ENCODE peak calls at places on chromosomes 12 and 14, in ten cellular contexts. U is A549, W is pancreas, J is colonic mucosa, T is sigmoid colon, M is Peyer's patch, R is astrocyte, C is DND-41, F is tibial artery, S is tibial nerve. A is an unnamed sample. For H3K9me3, the result is how much of the 10 kb centered on the place peaks cover.

GRCh38 chr12:76025601-76026575 is 5.7 kb downstream of the PHLDA1 start:
- DNase-seq in U (peak), W (no peak), J (no peak), T (no peak), M (no peak), R (peak), C (no peak), F (no peak), S (no peak), A (no peak)

GRCh38 chr12:2739832-2740641 is 54.7 kb upstream of the FKBP4 start:
- DNase-seq in U (peak), W (no peak), J (peak), T (no peak), M (no peak), R (peak), C (no peak), F (no peak), S (no peak), A (no peak)

GRCh38 chr14:20493634-20494033 is 11.7 kb upstream of the RNASE10 start:
- DNase-seq in U (no peak), W (no peak), J (peak), T (no peak), M (no peak), R (no peak), C (no peak), F (peak), S (no peak), A (no peak)

GRCh38 chr14:50038398-50039119 is 77.8 kb downstream of the VCPKMT start:
- DNase-seq in U (peak), W (no peak), J (no peak), T (no peak), M (no peak), R (peak), C (no peak), F (peak), S (no peak), A (no peak)

GRCh38 chr14:99077076-99077843 is 194.7 kb downstream of the BCL11B start:
- DNase-seq in U (no peak), W (no peak), J (peak), T (no peak), M (no peak), R (peak), C (no peak), F (no peak), S (no peak), A (no peak)

GRCh38 chr12:104855599-104855998 is 102.5 kb downstream of the SLC41A2 start:
- DNase-seq in U (no peak), W (no peak), J (no peak), T (no peak), M (no peak), R (no peak), C (no peak), F (no peak), S (no peak), A (no peak)

GRCh38 chr12:108447168-108447840 is 67.8 kb upstream of the FICD start:
- DNase-seq in U (no peak), W (no peak), J (no peak), T (no peak), M (no peak), R (no peak), C (no peak), F (no peak), S (no peak), A (no peak)

GRCh38 chr12:19273482-19274330 is 144.2 kb downstream of the PLEKHA5 start:
- DNase-seq in U (peak), W (peak), J (peak), T (peak), M (no peak), R (peak), C (peak), F (peak), S (no peak), A (peak)

GRCh38 chr12:10031771-10032175 is 1.3 kb downstream of the CLEC9A start:
- DNase-seq in U (peak), W (no peak), J (no peak), T (no peak), M (no peak), R (peak), C (no peak), F (no peak), S (no peak), A (no peak)

GRCh38 chr12:15829949-15830348 is 40.8 kb upstream of the EPS8 start:
- DNase-seq in U (no peak), W (no peak), J (no peak), T (no peak), M (no peak), R (peak), C (no peak), F (no peak), S (no peak), A (no peak)

GRCh38 chr14:103696027-103696402 is 19.2 kb downstream of the XRCC3 start:
- DNase-seq in U (no peak), W (peak), J (no peak), T (no peak), M (no peak), R (no peak), C (no peak), F (no peak), S (no peak), A (no peak)

GRCh38 chr12:115072712-115073111 is 388.7 kb upstream of the TBX3 start:
- DNase-seq in U (no peak), W (no peak), J (peak), T (no peak), M (no peak), R (no peak), C (no peak), F (no peak), S (no peak), A (no peak)

GRCh38 chr14:62030387-62030786 is 268.2 kb downstream of the SNAPC1 start:
- DNase-seq in U (no peak), W (no peak), J (no peak), T (no peak), M (no peak), R (no peak), C (no peak), F (no peak), S (no peak), A (no peak)

GRCh38 chr12:42985506-42985905 is 396.0 kb upstream of the PRICKLE1 start:
- DNase-seq in U (no peak), W (no peak), J (no peak), T (no peak), M (no peak), R (peak), C (no peak), F (no peak), S (no peak), A (no peak)

GRCh38 chr14:101047326-101047725 is 143.8 kb upstream of the RTL1 start:
- DNase-seq in U (no peak), W (no peak), J (no peak), T (no peak), M (no peak), R (no peak), C (peak), F (no peak), S (no peak), A (no peak)

GRCh38 chr12:11812558-11813421 is 163.3 kb downstream of the ETV6 start:
- DNase-seq in U (no peak), W (no peak), J (peak), T (no peak), M (peak), R (no peak), C (peak), F (peak), S (no peak), A (no peak)

GRCh38 chr12:12877789-12878455 is 13.4 kb upstream of the GPRC5A start:
- DNase-seq in U (no peak), W (no peak), J (no peak), T (no peak), M (no peak), R (no peak), C (no peak), F (no peak), S (no peak), A (no peak)

GRCh38 chr12:6962285-6963015 is 8.0 kb downstream of the PHB2 start:
- DNase-seq in U (no peak), W (no peak), J (peak), T (peak), M (peak), R (no peak), C (no peak), F (no peak), S (no peak), A (no peak)

GRCh38 chr12:464484-465267 is 4.9 kb downstream of the B4GALNT3 start:
- DNase-seq in U (no peak), W (no peak), J (no peak), T (no peak), M (no peak), R (peak), C (no peak), F (no peak), S (no peak), A (no peak)

GRCh38 chr12:76614364-76614763 is 54.8 kb upstream of the OSBPL8 start:
- DNase-seq in U (no peak), W (no peak), J (no peak), T (no peak), M (no peak), R (no peak), C (no peak), F (no peak), S (no peak), A (no peak)

GRCh38 chr12:66140726-66141125 is 10.2 kb upstream of the LLPH start:
- DNase-seq in U (peak), W (no peak), J (no peak), T (no peak), M (no peak), R (no peak), C (no peak), F (no peak), S (no peak), A (peak)

GRCh38 chr12:10771132-10771733 is 31.2 kb downstream of the TAS2R7 start:
- DNase-seq in U (peak), W (no peak), J (no peak), T (no peak), M (no peak), R (peak), C (no peak), F (no peak), S (no peak), A (peak)

GRCh38 chr14:97878727-97879126 is 1081.5 kb downstream of the VRK1 start:
- DNase-seq in U (no peak), W (no peak), J (peak), T (peak), M (no peak), R (peak), C (peak), F (peak), S (no peak), A (peak)

GRCh38 chr12:38157933-38158401 is 158.6 kb upstream of the ALG10B start:
- DNase-seq in U (no peak), W (no peak), J (peak), T (no peak), M (peak), R (no peak), C (no peak), F (no peak), S (no peak), A (no peak)

GRCh38 chr12:38155020-38155395 is 161.6 kb upstream of the ALG10B start:
- DNase-seq in U (no peak), W (no peak), J (no peak), T (no peak), M (no peak), R (no peak), C (no peak), F (no peak), S (no peak), A (no peak)

GRCh38 chr12:38157274-38157932 is 159.2 kb upstream of the ALG10B start:
- DNase-seq in U (no peak), W (no peak), J (peak), T (no peak), M (peak), R (no peak), C (no peak), F (no peak), S (no peak), A (no peak)

GRCh38 chr12:38155526-38156496 is 160.8 kb upstream of the ALG10B start:
- DNase-seq in U (no peak), W (no peak), J (peak), T (peak), M (no peak), R (no peak), C (no peak), F (no peak), S (no peak), A (no peak)

DNA sequence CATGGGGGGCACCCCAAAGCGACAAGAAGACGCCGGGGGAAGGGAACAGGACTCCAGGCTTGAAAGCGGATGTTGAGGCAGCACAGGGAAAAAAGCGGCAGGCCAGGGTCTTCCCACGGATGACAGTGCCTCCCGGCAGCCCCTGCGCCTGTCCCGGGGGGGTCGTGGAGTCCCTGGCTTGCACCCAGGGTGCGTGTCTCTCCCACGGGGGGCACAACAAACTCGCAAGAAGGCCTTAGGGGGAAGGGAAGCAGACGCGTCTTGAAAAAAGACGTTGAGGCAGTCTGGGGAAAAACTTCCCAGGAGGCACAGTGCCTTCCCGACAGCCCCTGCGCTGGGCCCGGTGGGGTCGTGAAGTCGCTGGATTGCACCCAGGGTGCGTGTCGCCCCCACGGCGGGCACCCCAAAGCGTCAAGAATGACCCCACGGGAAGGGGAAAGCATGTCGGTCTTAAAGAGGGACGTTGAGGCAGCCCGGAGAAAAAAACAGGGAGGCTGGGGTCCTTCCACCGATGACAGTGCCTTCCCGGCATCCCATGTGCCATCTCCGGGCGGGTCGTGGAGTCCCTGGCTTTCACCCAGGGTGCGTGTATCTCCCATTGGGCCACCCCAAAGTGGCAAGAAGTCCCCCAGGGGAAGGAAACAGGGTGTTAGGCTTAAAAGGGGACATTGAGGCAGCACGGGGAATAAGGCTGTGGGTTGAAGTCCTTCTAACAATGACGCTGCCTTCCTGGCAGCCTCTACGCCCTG is 159.9 kb upstream of the ALG10B start:
- DNase-seq in U (no peak), W (no peak), J (peak), T (no peak), M (no peak), R (no peak), C (no peak), F (no peak), S (no peak), A (no peak)
- H3K9me3 ChIP-seq in U (under half), W (under half), J (under half), T (under half), M (under half), R (under half), C (half or more), F (under half), S (under half), A (under half)

DNA sequence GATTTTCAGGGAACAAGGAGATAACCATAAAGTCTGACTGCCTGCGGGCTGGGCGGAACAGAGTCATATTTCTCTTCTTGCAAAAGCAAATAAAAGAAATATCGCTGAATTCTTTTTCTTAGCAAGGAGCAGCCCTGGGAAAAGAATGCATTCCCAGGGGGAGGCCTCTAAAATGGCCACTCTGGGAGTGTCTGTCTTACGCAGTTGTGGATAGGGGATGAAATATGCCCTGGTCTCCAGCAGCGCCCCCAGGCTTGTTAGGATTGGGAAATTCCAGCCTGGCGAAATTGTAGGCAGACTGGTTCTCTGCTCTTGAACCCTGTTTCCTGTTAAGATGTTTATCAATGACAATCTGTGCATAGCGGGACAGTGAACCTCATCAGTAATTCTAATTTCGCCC is 40.5 kb downstream of the PCNX1 start:
- DNase-seq in U (no peak), W (no peak), J (no peak), T (no peak), M (no peak), R (no peak), C (peak), F (no peak), S (no peak), A (no peak)
- H3K9me3 ChIP-seq in U (under half), W (under half), J (under half), T (under half), M (under half), R (under half), C (under half), F (under half), S (under half), A (under half)

DNA sequence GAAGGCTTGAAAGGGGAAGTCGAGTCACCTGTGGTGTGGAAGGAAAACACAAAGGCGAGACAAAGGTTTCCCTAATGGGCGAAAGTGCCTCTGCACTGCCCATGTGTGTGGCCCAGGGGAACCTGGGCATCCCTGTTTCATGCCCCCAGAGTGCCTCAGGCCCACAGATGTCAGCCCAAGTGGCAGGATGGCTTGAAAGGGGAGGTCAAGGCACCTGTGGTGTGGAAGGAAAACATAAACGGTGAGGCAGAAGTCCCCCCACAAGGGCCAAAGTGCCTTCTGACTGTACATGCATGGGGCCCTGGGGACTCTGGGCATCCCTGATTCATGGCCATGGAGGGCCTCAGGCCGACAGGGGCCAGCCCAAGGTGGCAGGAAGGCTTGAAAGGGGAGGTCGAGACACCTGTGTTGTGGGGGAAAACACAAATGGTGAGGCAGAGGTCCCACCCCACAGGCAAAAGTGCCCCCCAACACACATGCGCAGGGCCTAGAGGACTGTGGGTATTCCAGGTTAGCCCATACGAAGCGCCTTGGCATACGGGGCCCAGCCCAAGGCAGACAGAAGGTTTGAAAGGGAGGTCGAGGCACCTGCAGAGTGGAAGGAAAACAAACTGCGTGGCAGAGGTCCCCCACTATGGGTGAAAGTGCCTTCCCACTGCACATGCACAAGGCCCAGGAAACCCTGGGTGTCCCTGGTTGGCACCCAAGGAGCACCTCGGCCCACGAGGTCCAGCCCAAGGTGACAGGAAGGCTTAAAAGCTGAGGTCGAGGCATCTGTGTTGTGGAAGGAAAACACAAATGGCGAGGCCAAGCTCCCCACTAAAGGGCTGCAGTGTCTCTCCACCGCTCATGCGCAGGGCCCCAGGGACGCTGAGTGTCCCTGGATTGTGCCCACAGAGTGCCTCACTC is 382.3 kb downstream of the ALG10 start:
- DNase-seq in U (no peak), W (peak), J (peak), T (peak), M (peak), R (no peak), C (no peak), F (peak), S (peak), A (no peak)
- H3K9me3 ChIP-seq in U (under half), W (under half), J (under half), T (under half), M (under half), R (under half), C (under half), F (under half), S (under half), A (under half)

DNA sequence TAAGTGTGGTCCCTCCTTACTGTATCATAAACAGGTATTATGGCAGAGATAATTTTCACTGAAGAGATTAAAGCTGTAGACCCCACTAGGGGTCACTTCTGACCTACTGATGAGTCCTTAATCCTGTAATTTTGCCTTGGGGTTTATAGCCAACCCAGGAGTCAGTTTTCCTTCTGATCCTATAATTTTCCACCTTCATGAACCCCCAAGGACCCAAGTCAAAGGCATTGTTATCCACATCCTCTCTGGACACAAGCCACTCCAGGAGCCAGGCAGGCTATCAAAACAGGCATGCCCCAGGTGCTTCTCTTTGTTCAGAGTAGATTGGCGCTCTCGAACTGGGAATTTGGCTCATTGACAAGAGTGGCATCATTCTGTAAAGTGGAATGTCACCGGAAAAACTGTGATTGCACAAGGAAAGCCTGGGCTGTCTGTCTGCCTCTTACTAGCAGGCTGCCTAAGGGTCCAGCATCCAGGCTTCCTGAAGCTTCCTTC is 1523.3 kb upstream of the FLRT2 start:
- DNase-seq in U (no peak), W (no peak), J (no peak), T (no peak), M (no peak), R (no peak), C (no peak), F (no peak), S (no peak), A (no peak)
- H3K9me3 ChIP-seq in U (under half), W (under half), J (under half), T (under half), M (under half), R (under half), C (under half), F (under half), S (under half), A (under half)

GRCh38 chr12:34288963-34289345 is 266.7 kb downstream of the ALG10 start:
- DNase-seq in U (no peak), W (no peak), J (no peak), T (no peak), M (no peak), R (no peak), C (no peak), F (no peak), S (peak), A (no peak)
- H3K9me3 ChIP-seq in U (under half), W (under half), J (under half), T (under half), M (under half), R (under half), C (under half), F (under half), S (under half), A (under half)

GRCh38 chr12:133038310-133038709 is 1.0 kb downstream of the ZNF84 start:
- DNase-seq in U (no peak), W (no peak), J (no peak), T (no peak), M (no peak), R (no peak), C (no peak), F (no peak), S (no peak), A (no peak)
- H3K9me3 ChIP-seq in U (half or more), W (under half), J (under half), T (under half), M (under half), R (under half), C (half or more), F (under half), S (under half), A (under half)

GRCh38 chr12:133010657-133011297 is 24.6 kb downstream of the ZNF26 start:
- DNase-seq in U (peak), W (no peak), J (no peak), T (no peak), M (no peak), R (no peak), C (no peak), F (no peak), S (no peak), A (no peak)
- H3K9me3 ChIP-seq in U (half or more), W (under half), J (under half), T (under half), M (under half), R (half or more), C (half or more), F (under half), S (under half), A (half or more)